ENCODE peak calls at places on chromosome 4, in four cellular contexts. G, D, Y and Q are unnamed samples.

GRCh38 chr4:76738081-76738931 is 159.6 kb downstream of the SOWAHB start:
- DNase-seq in D (no peak), Y (no peak), G (no peak), Q (no peak)

GRCh38 chr4:101701551-101701950 is 89.0 kb upstream of the BANK1 start:
- DNase-seq in D (no peak), G (no peak), Y (no peak), Q (no peak)

GRCh38 chr4:85427123-85427522 is 47.8 kb upstream of the ARHGAP24 start:
- DNase-seq in D (no peak), Y (no peak), G (no peak), Q (no peak)

GRCh38 chr4:6889101-6889735 is 20.4 kb upstream of the TBC1D14 start:
- DNase-seq in D (no peak), Y (no peak), G (no peak), Q (no peak)

GRCh38 chr4:48546336-48546735 is 56.3 kb downstream of the ZAR1 start:
- DNase-seq in Y (no peak), D (no peak), G (peak; percentile 32), Q (no peak)

GRCh38 chr4:154124539-154125255 is 335.8 kb upstream of the SFRP2 start:
- DNase-seq in Y (no peak), G (no peak), D (no peak), Q (no peak)

GRCh38 chr4:120921456-120922389 is 803 bp downstream of the PRDM5 start:
- DNase-seq in Y (no peak), G (peak; percentile 71), D (peak; percentile 82), Q (peak; percentile 13)

GRCh38 chr4:86108834-86109233 is 251.0 kb downstream of the MAPK10 start:
- DNase-seq in G (no peak), Y (no peak), D (no peak), Q (no peak)

GRCh38 chr4:74094227-74094626 is 4.8 kb downstream of the CXCL2 start:
- DNase-seq in G (no peak), Y (no peak), D (no peak), Q (no peak)

GRCh38 chr4:1978741-1979476 is 29.9 kb downstream of the NELFA start:
- DNase-seq in G (no peak), D (peak; percentile 48), Y (no peak), Q (no peak)

GRCh38 chr4:140757220-140757607 is 1.0 kb upstream of the TBC1D9 start:
- DNase-seq in G (no peak), Y (no peak), D (no peak), Q (no peak)

GRCh38 chr4:14446311-14446710 is 556.0 kb upstream of the CPEB2 start:
- DNase-seq in Y (no peak), D (no peak), G (no peak), Q (no peak)

GRCh38 chr4:79848329-79848728 is 224.7 kb downstream of the ANTXR2 start:
- DNase-seq in Y (no peak), G (no peak), D (no peak), Q (no peak)

GRCh38 chr4:153729901-153730300 is 29.9 kb downstream of the RNF175 start:
- DNase-seq in D (no peak), G (no peak), Y (no peak), Q (no peak)

GRCh38 chr4:19034089-19034488 is 1012.5 kb upstream of the LCORL start:
- DNase-seq in G (no peak), D (no peak), Y (no peak), Q (no peak)

GRCh38 chr4:48112017-48112667 is 21.9 kb downstream of the TXK start:
- DNase-seq in Y (no peak), G (no peak), D (no peak), Q (no peak)